ENCODE peak calls at places on chromosomes 5 and 9, in four cellular contexts. R is NCI-H187 treated with DMSO at 0.1 percent for 48 hours, O is OCI-LY7, C is fibroblast of pulmonary artery. Q is an unnamed sample.

GRCh38 chr5:26434688-26435087 is 603.7 kb downstream of the CDH9 start:
- DNase-seq in C (no peak), O (no peak), R (no peak), Q (no peak)

GRCh38 chr5:170917113-170917512 is 55.3 kb downstream of the RANBP17 start:
- DNase-seq in C (peak; percentile 28), O (no peak), R (no peak), Q (peak; percentile 22)

GRCh38 chr5:141490271-141490670 is 1.4 kb downstream of the PCDHGC5 start:
- DNase-seq in R (no peak), O (no peak), C (no peak), Q (no peak)

GRCh38 chr5:150503977-150504620 is 3.8 kb upstream of the NDST1 start:
- DNase-seq in C (peak; percentile 59), O (no peak), R (no peak), Q (peak; percentile 58)

GRCh38 chr9:126558051-126558665 is 55.6 kb upstream of the LMX1B start:
- DNase-seq in R (peak; percentile 5), C (peak; percentile 50), O (peak; percentile 67), Q (peak; percentile 74)

GRCh38 chr9:34551751-34552605 is 29.2 kb upstream of the ENHO start:
- DNase-seq in R (no peak), C (no peak), O (no peak), Q (no peak)

GRCh38 chr9:101455656-101456235 is 20.2 kb upstream of the ALDOB start:
- DNase-seq in O (no peak), R (no peak), C (peak; percentile 25), Q (no peak)

GRCh38 chr9:109816490-109816889 is 36.5 kb downstream of the PALM2AKAP2 start:
- DNase-seq in R (no peak), O (no peak), C (peak; percentile 95), Q (peak; percentile 92)

Q was measured in MCF 10A.